ENCODE peak calls at places on chromosomes 7 and 10, in seven cellular contexts. One of them, this sample, is unnamed.

GRCh38 chr10:126528320-126528835 is 140.1 kb upstream of the ADAM12 start:
- DNase-seq in neural crest cell: no peak
- DNase-seq in EH: no peak
- DNase-seq in pons: no peak
- DNase-seq in stimulated activated naive CD8-positive, alpha-beta T cell treated with anti-CD3 and anti-CD28 coated beads, Interleukin-15, Interleukin-2, amounts not matched to agents 100 U/mL and 50 U/mL, for 24 hours: no peak
- DNase-seq in upper lobe of right lung: no peak
- DNase-seq in germinal center: no peak
- DNase-seq in this sample: no peak

GRCh38 chr7:122303971-122304603 is 463 bp downstream of the FEZF1 start:
- DNase-seq in neural crest cell: no peak
- DNase-seq in stimulated activated naive CD8-positive, alpha-beta T cell treated with anti-CD3 and anti-CD28 coated beads, Interleukin-15, Interleukin-2, amounts not matched to agents 100 U/mL and 50 U/mL, for 24 hours: no peak
- DNase-seq in upper lobe of right lung: no peak
- DNase-seq in germinal center: no peak
- DNase-seq in EH: no peak
- DNase-seq in pons: no peak
- DNase-seq in this sample: no peak

GRCh38 chr10:118249714-118250113 is 92.4 kb downstream of the FAM204A start:
- DNase-seq in stimulated activated naive CD8-positive, alpha-beta T cell treated with anti-CD3 and anti-CD28 coated beads, Interleukin-15, Interleukin-2, amounts not matched to agents 100 U/mL and 50 U/mL, for 24 hours: no peak
- DNase-seq in neural crest cell: no peak
- DNase-seq in upper lobe of right lung: no peak
- DNase-seq in pons: no peak
- DNase-seq in EH: no peak
- DNase-seq in germinal center: no peak
- DNase-seq in this sample: no peak

GRCh38 chr7:94022550-94022949 is 18.4 kb upstream of the BET1 start:
- DNase-seq in EH: no peak
- DNase-seq in neural crest cell: no peak
- DNase-seq in germinal center: no peak
- DNase-seq in pons: no peak
- DNase-seq in stimulated activated naive CD8-positive, alpha-beta T cell treated with anti-CD3 and anti-CD28 coated beads, Interleukin-15, Interleukin-2, amounts not matched to agents 100 U/mL and 50 U/mL, for 24 hours: no peak
- DNase-seq in upper lobe of right lung: no peak
- DNase-seq in this sample: no peak

GRCh38 chr10:73931767-73932624 is 21.1 kb downstream of the PLAU start:
- DNase-seq in upper lobe of right lung: peak
- DNase-seq in pons: no peak
- DNase-seq in EH: no peak
- DNase-seq in stimulated activated naive CD8-positive, alpha-beta T cell treated with anti-CD3 and anti-CD28 coated beads, Interleukin-15, Interleukin-2, amounts not matched to agents 100 U/mL and 50 U/mL, for 24 hours: peak
- DNase-seq in germinal center: no peak
- DNase-seq in neural crest cell: no peak
- DNase-seq in this sample: peak

GRCh38 chr10:75431180-75432111 is at the start of gene LRMDA:
- DNase-seq in pons: no peak
- DNase-seq in germinal center: no peak
- DNase-seq in upper lobe of right lung: peak
- DNase-seq in stimulated activated naive CD8-positive, alpha-beta T cell treated with anti-CD3 and anti-CD28 coated beads, Interleukin-15, Interleukin-2, amounts not matched to agents 100 U/mL and 50 U/mL, for 24 hours: no peak
- DNase-seq in EH: no peak
- DNase-seq in neural crest cell: no peak
- DNase-seq in this sample: peak

GRCh38 chr7:47183896-47184629 is 397.8 kb downstream of the TNS3 start:
- DNase-seq in EH: no peak
- DNase-seq in stimulated activated naive CD8-positive, alpha-beta T cell treated with anti-CD3 and anti-CD28 coated beads, Interleukin-15, Interleukin-2, amounts not matched to agents 100 U/mL and 50 U/mL, for 24 hours: no peak
- DNase-seq in neural crest cell: no peak
- DNase-seq in pons: no peak
- DNase-seq in upper lobe of right lung: no peak
- DNase-seq in germinal center: no peak
- DNase-seq in this sample: no peak

GRCh38 chr10:63071145-63071544 is 62.0 kb upstream of the NRBF2 start:
- DNase-seq in EH: no peak
- DNase-seq in pons: no peak
- DNase-seq in stimulated activated naive CD8-positive, alpha-beta T cell treated with anti-CD3 and anti-CD28 coated beads, Interleukin-15, Interleukin-2, amounts not matched to agents 100 U/mL and 50 U/mL, for 24 hours: no peak
- DNase-seq in neural crest cell: no peak
- DNase-seq in germinal center: no peak
- DNase-seq in upper lobe of right lung: peak
- DNase-seq in this sample: no peak

GRCh38 chr7:46932266-46932655 is 649.6 kb downstream of the TNS3 start:
- DNase-seq in pons: no peak
- DNase-seq in stimulated activated naive CD8-positive, alpha-beta T cell treated with anti-CD3 and anti-CD28 coated beads, Interleukin-15, Interleukin-2, amounts not matched to agents 100 U/mL and 50 U/mL, for 24 hours: no peak
- DNase-seq in neural crest cell: no peak
- DNase-seq in germinal center: no peak
- DNase-seq in EH: no peak
- DNase-seq in upper lobe of right lung: no peak
- DNase-seq in this sample: no peak

GRCh38 chr10:62540389-62540788 is 166.2 kb downstream of the ZNF365 start:
- DNase-seq in germinal center: no peak
- DNase-seq in pons: peak
- DNase-seq in upper lobe of right lung: no peak
- DNase-seq in stimulated activated naive CD8-positive, alpha-beta T cell treated with anti-CD3 and anti-CD28 coated beads, Interleukin-15, Interleukin-2, amounts not matched to agents 100 U/mL and 50 U/mL, for 24 hours: no peak
- DNase-seq in neural crest cell: no peak
- DNase-seq in EH: no peak
- DNase-seq in this sample: no peak

GRCh38 chr10:120422459-120422858 is 34.6 kb upstream of the PLPP4 start:
- DNase-seq in pons: no peak
- DNase-seq in neural crest cell: no peak
- DNase-seq in upper lobe of right lung: no peak
- DNase-seq in stimulated activated naive CD8-positive, alpha-beta T cell treated with anti-CD3 and anti-CD28 coated beads, Interleukin-15, Interleukin-2, amounts not matched to agents 100 U/mL and 50 U/mL, for 24 hours: no peak
- DNase-seq in EH: peak
- DNase-seq in germinal center: no peak
- DNase-seq in this sample: no peak

GRCh38 chr7:33900501-33900900 is 4.8 kb upstream of the BMPER start:
- DNase-seq in germinal center: no peak
- DNase-seq in neural crest cell: no peak
- DNase-seq in pons: no peak
- DNase-seq in stimulated activated naive CD8-positive, alpha-beta T cell treated with anti-CD3 and anti-CD28 coated beads, Interleukin-15, Interleukin-2, amounts not matched to agents 100 U/mL and 50 U/mL, for 24 hours: no peak
- DNase-seq in upper lobe of right lung: no peak
- DNase-seq in EH: peak
- DNase-seq in this sample: no peak

GRCh38 chr7:21944616-21945373 is 904 bp downstream of the CDCA7L start:
- DNase-seq in stimulated activated naive CD8-positive, alpha-beta T cell treated with anti-CD3 and anti-CD28 coated beads, Interleukin-15, Interleukin-2, amounts not matched to agents 100 U/mL and 50 U/mL, for 24 hours: peak
- DNase-seq in pons: peak
- DNase-seq in EH: no peak
- DNase-seq in neural crest cell: no peak
- DNase-seq in upper lobe of right lung: peak
- DNase-seq in germinal center: peak
- DNase-seq in this sample: peak

GRCh38 chr10:121155742-121156141 is 304.6 kb downstream of the WDR11 start:
- DNase-seq in germinal center: no peak
- DNase-seq in upper lobe of right lung: peak
- DNase-seq in stimulated activated naive CD8-positive, alpha-beta T cell treated with anti-CD3 and anti-CD28 coated beads, Interleukin-15, Interleukin-2, amounts not matched to agents 100 U/mL and 50 U/mL, for 24 hours: no peak
- DNase-seq in neural crest cell: no peak
- DNase-seq in pons: no peak
- DNase-seq in EH: no peak
- DNase-seq in this sample: no peak

GRCh38 chr10:124658591-124659240 is 85.5 kb downstream of the FAM53B start:
- DNase-seq in upper lobe of right lung: no peak
- DNase-seq in stimulated activated naive CD8-positive, alpha-beta T cell treated with anti-CD3 and anti-CD28 coated beads, Interleukin-15, Interleukin-2, amounts not matched to agents 100 U/mL and 50 U/mL, for 24 hours: no peak
- DNase-seq in EH: no peak
- DNase-seq in neural crest cell: no peak
- DNase-seq in pons: no peak
- DNase-seq in germinal center: no peak
- DNase-seq in this sample: no peak

GRCh38 chr10:87763086-87763861 is 54.8 kb downstream of the ATAD1 start:
- DNase-seq in neural crest cell: no peak
- DNase-seq in germinal center: no peak
- DNase-seq in upper lobe of right lung: no peak
- DNase-seq in stimulated activated naive CD8-positive, alpha-beta T cell treated with anti-CD3 and anti-CD28 coated beads, Interleukin-15, Interleukin-2, amounts not matched to agents 100 U/mL and 50 U/mL, for 24 hours: no peak
- DNase-seq in pons: no peak
- DNase-seq in EH: peak
- DNase-seq in this sample: no peak

GRCh38 chr7:32507416-32507815 is 12.1 kb downstream of the AVL9 start:
- DNase-seq in stimulated activated naive CD8-positive, alpha-beta T cell treated with anti-CD3 and anti-CD28 coated beads, Interleukin-15, Interleukin-2, amounts not matched to agents 100 U/mL and 50 U/mL, for 24 hours: no peak
- DNase-seq in EH: peak
- DNase-seq in pons: no peak
- DNase-seq in upper lobe of right lung: no peak
- DNase-seq in neural crest cell: no peak
- DNase-seq in germinal center: no peak
- DNase-seq in this sample: no peak

GRCh38 chr10:80441831-80442230 is 12.3 kb upstream of the TSPAN14 start:
- DNase-seq in stimulated activated naive CD8-positive, alpha-beta T cell treated with anti-CD3 and anti-CD28 coated beads, Interleukin-15, Interleukin-2, amounts not matched to agents 100 U/mL and 50 U/mL, for 24 hours: no peak
- DNase-seq in EH: no peak
- DNase-seq in pons: no peak
- DNase-seq in germinal center: no peak
- DNase-seq in upper lobe of right lung: no peak
- DNase-seq in neural crest cell: no peak
- DNase-seq in this sample: no peak

GRCh38 chr7:91789558-91789957 is 90.9 kb downstream of the MTERF1 start:
- DNase-seq in neural crest cell: no peak
- DNase-seq in stimulated activated naive CD8-positive, alpha-beta T cell treated with anti-CD3 and anti-CD28 coated beads, Interleukin-15, Interleukin-2, amounts not matched to agents 100 U/mL and 50 U/mL, for 24 hours: no peak
- DNase-seq in upper lobe of right lung: no peak
- DNase-seq in germinal center: no peak
- DNase-seq in pons: no peak
- DNase-seq in EH: no peak
- DNase-seq in this sample: no peak

GRCh38 chr7:108486291-108486966 is 30.2 kb upstream of the NRCAM start:
- DNase-seq in pons: no peak
- DNase-seq in EH: peak
- DNase-seq in upper lobe of right lung: no peak
- DNase-seq in neural crest cell: no peak
- DNase-seq in stimulated activated naive CD8-positive, alpha-beta T cell treated with anti-CD3 and anti-CD28 coated beads, Interleukin-15, Interleukin-2, amounts not matched to agents 100 U/mL and 50 U/mL, for 24 hours: no peak
- DNase-seq in germinal center: no peak
- DNase-seq in this sample: no peak

GRCh38 chr7:17369686-17370426 is 71.4 kb downstream of the AHR start:
- DNase-seq in stimulated activated naive CD8-positive, alpha-beta T cell treated with anti-CD3 and anti-CD28 coated beads, Interleukin-15, Interleukin-2, amounts not matched to agents 100 U/mL and 50 U/mL, for 24 hours: no peak
- DNase-seq in neural crest cell: no peak
- DNase-seq in pons: peak
- DNase-seq in germinal center: no peak
- DNase-seq in EH: peak
- DNase-seq in upper lobe of right lung: no peak
- DNase-seq in this sample: peak

GRCh38 chr10:43071881-43072650 is 4.8 kb upstream of the RET start:
- DNase-seq in stimulated activated naive CD8-positive, alpha-beta T cell treated with anti-CD3 and anti-CD28 coated beads, Interleukin-15, Interleukin-2, amounts not matched to agents 100 U/mL and 50 U/mL, for 24 hours: no peak
- DNase-seq in pons: no peak
- DNase-seq in upper lobe of right lung: no peak
- DNase-seq in neural crest cell: no peak
- DNase-seq in germinal center: no peak
- DNase-seq in EH: no peak
- DNase-seq in this sample: no peak

GRCh38 chr10:129780901-129781795 is 182.9 kb downstream of the EBF3 start:
- DNase-seq in pons: no peak
- DNase-seq in germinal center: no peak
- DNase-seq in upper lobe of right lung: peak
- DNase-seq in EH: no peak
- DNase-seq in stimulated activated naive CD8-positive, alpha-beta T cell treated with anti-CD3 and anti-CD28 coated beads, Interleukin-15, Interleukin-2, amounts not matched to agents 100 U/mL and 50 U/mL, for 24 hours: no peak
- DNase-seq in neural crest cell: no peak
- DNase-seq in this sample: no peak

GRCh38 chr10:112792487-112793196 is 157.4 kb upstream of the TCF7L2 start:
- DNase-seq in germinal center: no peak
- DNase-seq in stimulated activated naive CD8-positive, alpha-beta T cell treated with anti-CD3 and anti-CD28 coated beads, Interleukin-15, Interleukin-2, amounts not matched to agents 100 U/mL and 50 U/mL, for 24 hours: no peak
- DNase-seq in upper lobe of right lung: no peak
- DNase-seq in pons: peak
- DNase-seq in neural crest cell: no peak
- DNase-seq in EH: peak
- DNase-seq in this sample: no peak

GRCh38 chr10:73262105-73262730 is 9.8 kb upstream of the MRPS16 start:
- DNase-seq in EH: peak
- DNase-seq in pons: no peak
- DNase-seq in upper lobe of right lung: no peak
- DNase-seq in stimulated activated naive CD8-positive, alpha-beta T cell treated with anti-CD3 and anti-CD28 coated beads, Interleukin-15, Interleukin-2, amounts not matched to agents 100 U/mL and 50 U/mL, for 24 hours: no peak
- DNase-seq in germinal center: no peak
- DNase-seq in neural crest cell: no peak
- DNase-seq in this sample: peak

GRCh38 chr7:668139-668871 is 58.2 kb upstream of the DNAAF5 start:
- DNase-seq in EH: peak
- DNase-seq in germinal center: no peak
- DNase-seq in neural crest cell: no peak
- DNase-seq in upper lobe of right lung: no peak
- DNase-seq in pons: no peak
- DNase-seq in stimulated activated naive CD8-positive, alpha-beta T cell treated with anti-CD3 and anti-CD28 coated beads, Interleukin-15, Interleukin-2, amounts not matched to agents 100 U/mL and 50 U/mL, for 24 hours: no peak
- DNase-seq in this sample: no peak

GRCh38 chr7:26777383-26777782 is 87.0 kb downstream of the SKAP2 start:
- DNase-seq in pons: no peak
- DNase-seq in neural crest cell: no peak
- DNase-seq in germinal center: no peak
- DNase-seq in upper lobe of right lung: no peak
- DNase-seq in stimulated activated naive CD8-positive, alpha-beta T cell treated with anti-CD3 and anti-CD28 coated beads, Interleukin-15, Interleukin-2, amounts not matched to agents 100 U/mL and 50 U/mL, for 24 hours: no peak
- DNase-seq in EH: no peak
- DNase-seq in this sample: no peak

GRCh38 chr10:98446656-98447221 is at the start of gene HPS1:
- DNase-seq in germinal center: peak
- DNase-seq in upper lobe of right lung: peak
- DNase-seq in stimulated activated naive CD8-positive, alpha-beta T cell treated with anti-CD3 and anti-CD28 coated beads, Interleukin-15, Interleukin-2, amounts not matched to agents 100 U/mL and 50 U/mL, for 24 hours: peak
- DNase-seq in EH: peak
- DNase-seq in neural crest cell: peak
- DNase-seq in pons: peak
- DNase-seq in this sample: peak

GRCh38 chr7:141387521-141388217 is 163.5 kb upstream of the AGK start:
- DNase-seq in upper lobe of right lung: no peak
- DNase-seq in neural crest cell: no peak
- DNase-seq in pons: no peak
- DNase-seq in stimulated activated naive CD8-positive, alpha-beta T cell treated with anti-CD3 and anti-CD28 coated beads, Interleukin-15, Interleukin-2, amounts not matched to agents 100 U/mL and 50 U/mL, for 24 hours: no peak
- DNase-seq in EH: no peak
- DNase-seq in germinal center: no peak
- DNase-seq in this sample: no peak

GRCh38 chr7:52749880-52750279 is 285.6 kb upstream of the POM121L12 start:
- DNase-seq in pons: no peak
- DNase-seq in neural crest cell: no peak
- DNase-seq in upper lobe of right lung: no peak
- DNase-seq in germinal center: no peak
- DNase-seq in stimulated activated naive CD8-positive, alpha-beta T cell treated with anti-CD3 and anti-CD28 coated beads, Interleukin-15, Interleukin-2, amounts not matched to agents 100 U/mL and 50 U/mL, for 24 hours: no peak
- DNase-seq in EH: no peak
- DNase-seq in this sample: no peak

GRCh38 chr10:104306897-104307296 is 31.4 kb downstream of the ITPRIP start:
- DNase-seq in pons: no peak
- DNase-seq in neural crest cell: no peak
- DNase-seq in upper lobe of right lung: peak
- DNase-seq in germinal center: no peak
- DNase-seq in stimulated activated naive CD8-positive, alpha-beta T cell treated with anti-CD3 and anti-CD28 coated beads, Interleukin-15, Interleukin-2, amounts not matched to agents 100 U/mL and 50 U/mL, for 24 hours: no peak
- DNase-seq in EH: no peak
- DNase-seq in this sample: no peak

GRCh38 chr7:73602721-73603651 is 21.3 kb downstream of the MLXIPL start:
- DNase-seq in pons: peak
- DNase-seq in stimulated activated naive CD8-positive, alpha-beta T cell treated with anti-CD3 and anti-CD28 coated beads, Interleukin-15, Interleukin-2, amounts not matched to agents 100 U/mL and 50 U/mL, for 24 hours: no peak
- DNase-seq in germinal center: no peak
- DNase-seq in upper lobe of right lung: no peak
- DNase-seq in EH: no peak
- DNase-seq in neural crest cell: no peak
- DNase-seq in this sample: no peak

GRCh38 chr10:18279202-18279601 is 139.0 kb downstream of the CACNB2 start:
- DNase-seq in neural crest cell: no peak
- DNase-seq in EH: peak
- DNase-seq in pons: no peak
- DNase-seq in upper lobe of right lung: no peak
- DNase-seq in germinal center: no peak
- DNase-seq in stimulated activated naive CD8-positive, alpha-beta T cell treated with anti-CD3 and anti-CD28 coated beads, Interleukin-15, Interleukin-2, amounts not matched to agents 100 U/mL and 50 U/mL, for 24 hours: no peak
- DNase-seq in this sample: peak

GRCh38 chr10:28302012-28302667 is 724 bp downstream of the MPP7 start:
- DNase-seq in pons: no peak
- DNase-seq in stimulated activated naive CD8-positive, alpha-beta T cell treated with anti-CD3 and anti-CD28 coated beads, Interleukin-15, Interleukin-2, amounts not matched to agents 100 U/mL and 50 U/mL, for 24 hours: no peak
- DNase-seq in germinal center: no peak
- DNase-seq in neural crest cell: no peak
- DNase-seq in EH: no peak
- DNase-seq in upper lobe of right lung: no peak
- DNase-seq in this sample: no peak

GRCh38 chr10:8453587-8453986 is 399.1 kb downstream of the GATA3 start:
- DNase-seq in germinal center: no peak
- DNase-seq in pons: no peak
- DNase-seq in EH: no peak
- DNase-seq in stimulated activated naive CD8-positive, alpha-beta T cell treated with anti-CD3 and anti-CD28 coated beads, Interleukin-15, Interleukin-2, amounts not matched to agents 100 U/mL and 50 U/mL, for 24 hours: no peak
- DNase-seq in upper lobe of right lung: peak
- DNase-seq in neural crest cell: no peak
- DNase-seq in this sample: no peak

GRCh38 chr7:140674356-140674800 is 1.6 kb downstream of the ADCK2 start:
- DNase-seq in stimulated activated naive CD8-positive, alpha-beta T cell treated with anti-CD3 and anti-CD28 coated beads, Interleukin-15, Interleukin-2, amounts not matched to agents 100 U/mL and 50 U/mL, for 24 hours: no peak
- DNase-seq in germinal center: peak
- DNase-seq in upper lobe of right lung: peak
- DNase-seq in EH: no peak
- DNase-seq in pons: peak
- DNase-seq in neural crest cell: no peak
- DNase-seq in this sample: no peak